ENCODE peak calls at places on chromosomes 16 and 17, in four cellular contexts. U is NCI-H345, I is EL, A is RWPE1. Z is an unnamed sample.
A peak's percentile ranks its signal among the peaks of the same experiment; 100 is the strongest.

GRCh38 chr17:72699566-72699965 is 392.9 kb downstream of the SLC39A11 start:
- DNase-seq in I (peak; percentile 46), U (no peak), A (no peak), Z (peak; percentile 77)

GRCh38 chr17:13941781-13942180 is 127.5 kb upstream of the COX10 start:
- DNase-seq in I (no peak), A (no peak), U (no peak), Z (no peak)

GRCh38 chr16:57112403-57113041 is 20.1 kb downstream of the CPNE2 start:
- DNase-seq in I (peak; percentile 9), A (no peak), U (no peak), Z (no peak)

GRCh38 chr17:75734674-75735294 is 13.5 kb downstream of the ITGB4 start:
- DNase-seq in I (no peak), A (no peak), U (no peak), Z (no peak)

GRCh38 chr16:84449156-84450140 is 55.0 kb downstream of the MEAK7 start:
- DNase-seq in U (peak; percentile 61), I (no peak), A (no peak), Z (no peak)

GRCh38 chr16:10929853-10930754 is 12.2 kb downstream of the DEXI start:
- DNase-seq in U (peak; percentile 45), A (no peak), I (no peak), Z (no peak)

GRCh38 chr16:89013111-89013510 is 36.1 kb upstream of the CBFA2T3 start:
- DNase-seq in I (no peak), A (no peak), U (no peak), Z (no peak)

GRCh38 chr17:19020016-19020415 is 15.5 kb upstream of the FAM83G start:
- DNase-seq in U (no peak), A (no peak), I (no peak), Z (no peak)

GRCh38 chr17:42878924-42879595 is 21.5 kb upstream of the G6PC1 start:
- DNase-seq in A (no peak), U (no peak), I (no peak), Z (no peak)

GRCh38 chr16:11914759-11915643 is 755 bp downstream of the GSPT1 start:
- DNase-seq in A (no peak), I (peak; percentile 43), U (no peak), Z (peak; percentile 33)

GRCh38 chr17:51442112-51442865 is 181.9 kb downstream of the UTP18 start:
- DNase-seq in A (no peak), U (no peak), I (no peak), Z (no peak)

GRCh38 chr17:70274255-70274654 is 104.9 kb downstream of the KCNJ2 start:
- DNase-seq in A (no peak), I (no peak), U (no peak), Z (no peak)

GRCh38 chr17:65430209-65430833 is 131.1 kb downstream of the AXIN2 start:
- DNase-seq in A (no peak), I (no peak), U (no peak), Z (no peak)

GRCh38 chr16:83002351-83003334 is 375.9 kb downstream of the CDH13 start:
- DNase-seq in I (peak; percentile 65), A (no peak), U (no peak), Z (no peak)

GRCh38 chr17:60599220-60599619 is 773 bp upstream of the PPM1D start:
- DNase-seq in U (peak; percentile 57), A (no peak), I (no peak), Z (no peak)

GRCh38 chr17:29760279-29760721 is 137.6 kb upstream of the CORO6 start:
- DNase-seq in A (peak; percentile 7), U (no peak), I (peak; percentile 17), Z (peak; percentile 41)

GRCh38 chr16:79690159-79690558 is 89.6 kb upstream of the MAF start:
- DNase-seq in I (no peak), U (no peak), A (no peak), Z (no peak)

GRCh38 chr16:69482410-69482951 is 58.1 kb downstream of the CYB5B start:
- DNase-seq in A (no peak), U (peak; percentile 89), I (peak; percentile 58), Z (no peak)

GRCh38 chr17:10116267-10116666 is 82.1 kb downstream of the GAS7 start:
- DNase-seq in A (no peak), U (no peak), I (no peak), Z (no peak)